ENCODE peak calls at places on chromosomes 16 and 17, in eight cellular contexts. O is GM12865, B is HFF-Myc, I is breast epithelium, Z is WTC11, E is endothelial cell of umbilical vein, K is H9, J is tibial artery. T is an unnamed sample.

GRCh38 chr17:38815576-38816193 is 9.4 kb downstream of the CWC25 start:
- DNase-seq in B (no peak), E (no peak), I (no peak), Z (no peak), K (no peak), J (no peak), O (peak; percentile 34), T (no peak)

GRCh38 chr17:74977802-74978201 is 5.2 kb upstream of the HID1 start:
- DNase-seq in K (no peak), J (no peak), I (no peak), B (no peak), O (no peak), Z (no peak), E (no peak), T (no peak)

GRCh38 chr16:74071996-74072559 is 224.5 kb upstream of the PSMD7 start:
- DNase-seq in B (peak; percentile 5), O (no peak), Z (no peak), E (no peak), I (no peak), J (no peak), K (no peak), T (no peak)

GRCh38 chr16:442976-443375 is 17.5 kb downstream of the RAB11FIP3 start:
- DNase-seq in E (no peak), K (no peak), J (no peak), O (peak; percentile 49), I (no peak), Z (no peak), B (no peak), T (no peak)

GRCh38 chr16:69727916-69728270 is 1.5 kb upstream of the NQO1 start:
- DNase-seq in K (no peak), B (no peak), E (no peak), Z (no peak), O (no peak), I (no peak), J (no peak), T (no peak)

GRCh38 chr17:19271751-19272357 is 34.7 kb downstream of the EPN2 start:
- DNase-seq in B (no peak), I (no peak), K (no peak), O (no peak), J (no peak), E (no peak), Z (no peak), T (no peak)

GRCh38 chr16:65523258-65523950 is 401.5 kb upstream of the CDH11 start:
- DNase-seq in B (no peak), J (no peak), Z (no peak), O (no peak), I (no peak), K (no peak), E (no peak), T (no peak)

GRCh38 chr16:9049241-9049640 is 42.2 kb upstream of the HAPSTR1 start:
- DNase-seq in J (no peak), I (no peak), K (no peak), E (no peak), B (no peak), Z (no peak), O (no peak), T (no peak)

GRCh38 chr17:15279011-15279477 is 13.9 kb upstream of the PMP22 start:
- DNase-seq in Z (no peak), B (no peak), J (no peak), O (no peak), I (no peak), K (no peak), E (peak; percentile 19), T (peak; percentile 81)

GRCh38 chr16:1258906-1259759 is 3.3 kb downstream of the TPSD1 start:
- DNase-seq in K (no peak), B (no peak), Z (no peak), I (no peak), E (no peak), J (no peak), O (no peak), T (no peak)

GRCh38 chr16:69773255-69773947 is 11.3 kb downstream of the WWP2 start:
- DNase-seq in O (peak; percentile 63), I (no peak), J (no peak), B (no peak), E (no peak), Z (no peak), K (no peak), T (no peak)

GRCh38 chr17:1783834-1784611 is 22.2 kb downstream of the SERPINF1 start:
- DNase-seq in B (peak; percentile 52), E (peak; percentile 80), K (no peak), Z (no peak), I (no peak), J (peak; percentile 97), O (peak; percentile 34), T (no peak)

GRCh38 chr16:66335704-66336329 is 30.7 kb upstream of the CDH5 start:
- DNase-seq in B (no peak), I (no peak), O (no peak), Z (no peak), E (peak; percentile 43), J (no peak), K (no peak), T (no peak)

GRCh38 chr17:69551212-69552010 is 136.9 kb downstream of the MAP2K6 start:
- DNase-seq in Z (no peak), J (no peak), K (no peak), I (no peak), O (no peak), B (no peak), E (no peak), T (no peak)

GRCh38 chr17:31517524-31517923 is 126.0 kb downstream of the RAB11FIP4 start:
- DNase-seq in B (no peak), J (no peak), Z (peak; percentile 68), E (no peak), O (no peak), I (no peak), K (peak; percentile 82), T (no peak)
- TF ChIP-seq CTCF in B (peak; percentile 52), J (no peak), Z (peak; percentile 14), E (peak; percentile 33), O (peak; percentile 47), I (no peak), K (peak; percentile 64), T (peak; percentile 35)

DNA sequence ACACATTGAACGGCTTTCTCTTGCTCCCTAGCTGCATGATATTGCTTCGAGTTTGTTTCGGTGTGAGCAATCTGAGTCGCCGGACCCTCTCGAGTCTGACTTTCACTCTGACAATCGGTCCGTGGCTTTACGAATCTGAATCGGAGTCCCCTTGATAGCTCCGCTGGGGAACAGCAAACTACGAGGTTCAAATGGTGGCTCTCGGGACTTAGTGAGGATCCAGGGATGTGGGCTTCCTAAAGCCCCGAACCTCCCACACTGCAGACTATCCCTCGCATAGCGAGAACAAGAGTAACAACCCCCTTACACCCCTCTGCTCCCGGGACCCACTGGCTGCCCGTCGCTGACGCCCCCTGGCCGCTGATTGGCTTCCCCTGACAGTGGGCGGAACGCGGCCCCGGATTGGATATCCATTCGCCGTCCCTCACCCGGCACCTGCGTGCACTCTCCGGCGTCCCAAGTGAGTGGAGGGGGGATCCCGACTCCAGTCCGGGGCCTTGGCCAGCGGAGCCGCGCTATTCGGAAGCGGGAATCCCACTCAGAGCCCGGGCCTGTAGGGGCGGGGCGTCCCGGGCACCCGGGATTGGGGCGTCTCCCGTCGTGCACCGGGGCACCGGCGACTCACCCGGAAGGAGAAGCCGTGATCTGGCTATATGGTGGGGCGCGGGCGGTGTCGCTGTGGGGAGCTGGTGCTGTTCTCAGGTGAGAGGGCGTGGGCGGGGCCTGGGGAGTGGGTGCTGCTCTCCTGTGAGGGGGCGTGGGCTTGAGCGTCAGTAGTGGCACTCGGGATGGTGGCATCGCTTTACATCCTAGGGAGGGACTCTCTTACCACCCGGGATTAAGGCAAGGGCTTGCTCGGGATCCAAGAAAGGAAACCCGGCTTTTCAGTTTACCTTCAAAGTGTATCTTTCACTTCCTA is at the start of gene SNX11:
- DNase-seq in Z (peak; percentile 97), K (peak; percentile 98), J (peak; percentile 91), O (peak; percentile 92), E (peak; percentile 89), I (peak; percentile 88), B (peak; percentile 52), T (no peak)
- TF ChIP-seq CTCF in Z (no peak), K (no peak), J (peak; percentile 7), O (no peak), E (no peak), I (no peak), B (no peak), T (no peak)

GRCh38 chr16:56372013-56372634 is 53.2 kb downstream of the AMFR start:
- DNase-seq in J (no peak), O (no peak), Z (no peak), E (no peak), B (no peak), I (no peak), K (no peak), T (no peak)
- TF ChIP-seq CTCF in J (no peak), O (no peak), Z (no peak), E (no peak), B (no peak), I (no peak), K (no peak), T (no peak)

DNA sequence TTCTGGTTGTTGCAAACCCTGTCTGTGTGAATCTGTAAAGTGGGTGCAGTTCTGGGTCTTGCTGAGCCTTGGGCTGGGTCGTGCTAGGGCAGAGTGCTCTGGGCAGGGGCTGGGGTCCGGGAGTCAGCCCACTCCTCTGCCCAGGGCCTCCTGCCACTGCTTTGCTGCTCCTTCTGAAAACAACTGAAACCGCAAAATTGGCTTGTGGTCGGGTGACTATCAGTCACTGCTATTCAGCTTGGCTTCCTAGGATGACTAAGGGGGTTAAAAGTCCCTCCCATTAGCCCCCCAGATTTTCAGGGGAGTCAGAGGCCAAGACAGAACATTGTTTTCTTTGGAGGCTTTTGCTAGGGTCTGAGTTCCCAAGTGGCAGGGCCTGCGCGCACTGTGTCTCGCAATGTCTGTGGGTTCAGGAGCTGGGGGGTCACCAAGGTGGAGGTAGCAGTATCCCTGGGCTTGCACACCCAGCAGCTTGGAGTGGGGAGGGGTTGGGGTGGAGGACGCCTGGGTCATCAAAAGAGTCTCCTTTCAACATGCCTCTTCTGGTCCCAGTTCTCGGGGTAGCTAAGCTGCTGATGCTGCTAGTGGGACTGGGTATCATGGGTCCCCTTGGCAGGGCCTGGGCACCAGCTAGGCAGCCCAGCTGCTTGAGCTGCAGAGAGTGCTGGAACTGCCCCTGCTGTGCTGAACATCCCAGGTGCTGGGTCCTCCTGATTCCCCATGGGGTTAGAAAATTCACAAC is 13.5 kb upstream of the TBX21 start:
- DNase-seq in I (no peak), B (no peak), J (no peak), K (no peak), O (peak; percentile 63), Z (no peak), E (no peak), T (no peak)
- TF ChIP-seq CTCF in I (no peak), B (no peak), J (no peak), K (no peak), O (no peak), Z (no peak), E (no peak), T (no peak)

GRCh38 chr17:10803830-10804498 is at the start of gene TMEM238L:
- DNase-seq in B (no peak), O (no peak), E (no peak), Z (no peak), I (no peak), K (no peak), J (no peak), T (no peak)
- TF ChIP-seq CTCF in B (no peak), O (no peak), E (no peak), Z (no peak), I (no peak), K (no peak), J (no peak), T (no peak)